ENCODE peak calls at places on chromosomes 11 and 22, in four cellular contexts. T is GM12878, F is H1, C is HepG2. I is an unnamed sample.

GRCh38 chr11:68043349-68044144 is 4.7 kb downstream of the TCIRG1 start:
- DNase-seq in T (no peak), F (no peak), C (no peak), I (no peak)

GRCh38 chr11:130894322-130895025 is 21.8 kb downstream of the SNX19 start:
- DNase-seq in T (peak), F (peak), C (peak), I (peak)

GRCh38 chr11:69300124-69301032 is 6.4 kb downstream of the MYEOV start:
- DNase-seq in T (no peak), F (no peak), C (no peak), I (no peak)

GRCh38 chr22:34917239-34917638 is 148.7 kb upstream of the ISX start:
- DNase-seq in T (no peak), F (no peak), C (no peak), I (no peak)

GRCh38 chr11:75380716-75381420 is 18.4 kb upstream of the RPS3 start:
- DNase-seq in T (no peak), F (no peak), C (peak), I (peak)

GRCh38 chr22:30754971-30755759 is 60.5 kb downstream of the OSBP2 start:
- DNase-seq in T (no peak), F (peak), C (peak), I (peak)

GRCh38 chr11:73140213-73141030 is 1.7 kb downstream of the FCHSD2 start:
- DNase-seq in T (no peak), F (no peak), C (no peak), I (peak)

GRCh38 chr11:46658259-46658658 is 40.9 kb downstream of the ATG13 start:
- DNase-seq in T (no peak), F (no peak), C (no peak), I (no peak)

GRCh38 chr11:27215471-27216267 is 147.3 kb downstream of the CCDC34 start:
- DNase-seq in T (no peak), F (no peak), C (no peak), I (peak)

GRCh38 chr22:25493794-25494193 is 70.7 kb upstream of the GRK3 start:
- DNase-seq in T (no peak), F (no peak), C (no peak), I (no peak)

GRCh38 chr22:35409783-35410662 is 10.1 kb downstream of the MCM5 start:
- DNase-seq in T (peak), F (no peak), C (no peak), I (no peak)

GRCh38 chr11:43923327-43924111 is 18.9 kb upstream of the C11orf96 start:
- DNase-seq in T (no peak), F (no peak), C (no peak), I (no peak)

GRCh38 chr11:123239371-123240150 is 44.5 kb upstream of the CLMP start:
- DNase-seq in T (no peak), F (no peak), C (no peak), I (no peak)

GRCh38 chr11:76623884-76624419 is 46.6 kb downstream of the LRRC32 start:
- DNase-seq in T (no peak), F (no peak), C (no peak), I (no peak)

GRCh38 chr11:1576825-1577224 is 4.8 kb upstream of the DUSP8 start:
- DNase-seq in T (no peak), F (no peak), C (no peak), I (no peak)

GRCh38 chr11:70265341-70265740 is 5.1 kb upstream of the PPFIA1 start:
- DNase-seq in T (no peak), F (no peak), C (no peak), I (no peak)

GRCh38 chr22:20268350-20269012 is 363 bp upstream of the RTN4R start:
- DNase-seq in T (no peak), F (no peak), C (peak), I (peak)

GRCh38 chr11:30992513-30992849 is 377.1 kb downstream of the DCDC1 start:
- DNase-seq in T (no peak), F (no peak), C (peak), I (no peak)

GRCh38 chr11:46738887-46739286 is 19.9 kb downstream of the F2 start:
- DNase-seq in T (no peak), F (no peak), C (no peak), I (no peak)

GRCh38 chr11:115170133-115170815 is 333.9 kb downstream of the CADM1 start:
- DNase-seq in T (no peak), F (no peak), C (peak), I (peak)

GRCh38 chr22:30186048-30186447 is 60.5 kb downstream of the LIF start:
- DNase-seq in T (no peak), F (no peak), C (no peak), I (no peak)

GRCh38 chr11:67490727-67491065 is 7.9 kb downstream of the AIP start:
- DNase-seq in T (no peak), F (no peak), C (no peak), I (no peak)

GRCh38 chr22:45876136-45877035 is 100.6 kb downstream of the WNT7B start:
- DNase-seq in T (no peak), F (no peak), C (no peak), I (no peak)

GRCh38 chr22:36405221-36405631 is 17.5 kb upstream of the MYH9 start:
- DNase-seq in T (no peak), F (no peak), C (no peak), I (no peak)

GRCh38 chr11:16596231-16596630 is 142.2 kb upstream of the C11orf58 start:
- DNase-seq in T (no peak), F (no peak), C (no peak), I (no peak)

GRCh38 chr22:41576877-41577276 is 12.8 kb downstream of the PMM1 start:
- DNase-seq in T (no peak), F (no peak), C (peak), I (peak)

GRCh38 chr11:118410055-118410745 is 8.8 kb downstream of the ATP5MG start:
- DNase-seq in T (peak), F (no peak), C (no peak), I (no peak)

GRCh38 chr22:30195245-30196140 is 51.1 kb downstream of the LIF start:
- DNase-seq in T (no peak), F (no peak), C (peak), I (no peak)

GRCh38 chr22:26367402-26368245 is 61.4 kb upstream of the ASPHD2 start:
- DNase-seq in T (no peak), F (no peak), C (peak), I (no peak)

GRCh38 chr22:26561756-26562417 is 28.0 kb downstream of the TPST2 start:
- DNase-seq in T (no peak), F (no peak), C (no peak), I (peak)

GRCh38 chr22:20788627-20789344 is 14.9 kb downstream of the SERPIND1 start:
- DNase-seq in T (no peak), F (no peak), C (no peak), I (no peak)

GRCh38 chr11:25527841-25528240 is 804.1 kb upstream of the ANO3 start:
- DNase-seq in T (no peak), F (no peak), C (no peak), I (no peak)

GRCh38 chr22:38954414-38955043 is 2.9 kb upstream of the APOBEC3A start:
- DNase-seq in T (no peak), F (no peak), C (no peak), I (no peak)

GRCh38 chr11:117819096-117820040 is 5.2 kb downstream of the FXYD2 start:
- DNase-seq in T (no peak), F (peak), C (peak), I (peak)

GRCh38 chr11:116984589-116984988 is 113.6 kb downstream of the SIK3 start:
- DNase-seq in T (no peak), F (no peak), C (no peak), I (no peak)

GRCh38 chr22:28237092-28237491 is 318.0 kb upstream of the PITPNB start:
- DNase-seq in T (no peak), F (no peak), C (no peak), I (no peak)

GRCh38 chr11:17719940-17720795 is 797 bp downstream of the MYOD1 start:
- DNase-seq in T (no peak), F (no peak), C (no peak), I (no peak)

GRCh38 chr22:43474161-43475101 is 62.6 kb downstream of the MPPED1 start:
- DNase-seq in T (no peak), F (no peak), C (peak), I (no peak)

GRCh38 chr11:69541001-69541285 is 59.5 kb downstream of the LINC01488 start:
- DNase-seq in T (no peak), F (no peak), C (no peak), I (no peak)

GRCh38 chr11:45079943-45080719 is 66.3 kb upstream of the PRDM11 start:
- DNase-seq in T (no peak), F (no peak), C (no peak), I (no peak)
- TF ChIP-seq JUND in T (no peak), F (no peak), C (no peak), I (no peak)

DNA sequence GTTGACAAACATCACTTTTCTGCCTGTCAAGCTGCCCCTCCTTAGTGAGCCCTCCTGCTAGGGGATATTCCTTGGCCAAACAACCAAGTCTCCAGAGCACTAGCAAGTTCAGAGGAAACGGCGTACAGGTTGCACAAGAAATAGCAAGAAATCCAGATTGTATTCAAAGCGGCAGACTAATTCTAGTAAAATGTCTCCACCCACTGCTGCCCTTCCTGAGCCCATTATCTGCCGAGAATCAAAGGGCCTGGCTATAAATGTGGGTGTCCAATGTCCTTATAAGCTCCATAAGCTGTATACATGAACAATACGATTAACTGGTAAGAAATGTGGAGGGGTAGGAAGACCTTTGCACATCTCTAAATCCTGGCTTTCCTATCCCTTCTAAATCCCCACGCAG is 44.0 kb upstream of the AKIP1 start:
- DNase-seq in T (no peak), F (no peak), C (no peak), I (no peak)
- TF ChIP-seq JUND in T (no peak), F (no peak), C (no peak), I (no peak)

GRCh38 chr11:59822989-59823566 is 12.5 kb upstream of the MRPL16 start:
- DNase-seq in T (no peak), F (no peak), C (peak), I (peak)
- TF ChIP-seq JUND in T (no peak), F (no peak), C (no peak), I (no peak)

GRCh38 chr11:6210274-6210955 is 5.1 kb downstream of the C11orf42 start:
- DNase-seq in T (no peak), F (no peak), C (no peak), I (no peak)
- TF ChIP-seq JUND in T (no peak), F (no peak), C (no peak), I (no peak)

DNA sequence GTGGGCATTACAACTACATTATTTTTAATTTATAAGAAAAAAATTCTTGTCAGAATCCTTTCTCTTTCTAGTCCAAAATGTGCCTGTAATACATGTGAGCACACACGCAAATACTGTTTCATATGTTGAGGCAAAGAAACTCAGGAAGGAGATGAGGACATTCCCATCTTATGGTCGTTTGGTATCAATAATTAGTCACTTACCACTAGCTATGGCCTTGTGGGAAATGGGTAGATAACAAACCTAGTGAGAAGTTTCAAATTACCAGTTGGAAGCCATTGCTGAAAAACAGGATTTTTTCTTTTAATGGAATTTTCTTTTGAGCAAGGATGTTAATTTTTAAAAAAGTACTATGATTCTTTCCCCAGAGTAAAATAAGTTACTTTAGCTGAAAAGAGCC is 25.7 kb downstream of the AMOTL1 start:
- DNase-seq in T (no peak), F (no peak), C (no peak), I (no peak)
- TF ChIP-seq JUND in T (no peak), F (no peak), C (no peak), I (no peak)

DNA sequence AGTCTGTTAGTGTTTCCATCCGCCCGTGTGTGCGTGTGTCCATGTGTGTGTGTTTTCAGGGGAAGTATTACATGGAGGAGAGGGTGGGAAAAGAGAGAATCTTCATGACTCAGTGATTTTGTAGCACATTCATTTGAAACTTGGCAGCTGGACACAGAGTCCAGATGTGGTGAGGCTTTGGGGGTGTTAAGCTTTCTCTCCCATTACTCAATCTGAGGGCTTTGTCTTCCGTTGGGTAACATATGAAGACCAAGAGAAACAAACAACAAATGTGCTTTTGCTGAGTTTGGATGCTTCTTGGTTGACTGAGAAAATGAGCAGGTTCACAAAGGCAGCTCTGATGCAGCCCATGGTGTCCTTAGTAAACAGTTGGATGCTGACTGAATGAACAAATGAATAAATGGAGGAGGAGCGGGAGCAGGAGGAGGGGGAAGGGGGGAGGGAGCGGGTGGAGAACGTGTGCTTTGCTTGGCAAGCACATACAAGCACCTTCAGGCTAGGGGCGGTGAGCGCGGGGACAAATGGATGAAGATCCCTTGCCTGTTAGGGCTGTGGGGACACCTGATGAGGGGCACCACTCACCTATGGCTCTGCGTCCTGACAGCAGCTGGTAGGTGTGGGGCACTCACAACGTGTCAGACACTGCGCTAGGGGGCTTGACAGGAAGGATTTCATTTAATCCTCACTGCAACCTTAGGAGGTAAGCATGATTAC is 104.4 kb downstream of the ST3GAL4 start:
- DNase-seq in T (no peak), F (no peak), C (no peak), I (no peak)
- TF ChIP-seq JUND in T (no peak), F (no peak), C (no peak), I (no peak)

GRCh38 chr11:99555506-99555905 is 534.8 kb downstream of the CNTN5 start:
- DNase-seq in T (no peak), F (no peak), C (no peak), I (no peak)
- TF ChIP-seq JUND in T (no peak), F (no peak), C (no peak), I (no peak)

DNA sequence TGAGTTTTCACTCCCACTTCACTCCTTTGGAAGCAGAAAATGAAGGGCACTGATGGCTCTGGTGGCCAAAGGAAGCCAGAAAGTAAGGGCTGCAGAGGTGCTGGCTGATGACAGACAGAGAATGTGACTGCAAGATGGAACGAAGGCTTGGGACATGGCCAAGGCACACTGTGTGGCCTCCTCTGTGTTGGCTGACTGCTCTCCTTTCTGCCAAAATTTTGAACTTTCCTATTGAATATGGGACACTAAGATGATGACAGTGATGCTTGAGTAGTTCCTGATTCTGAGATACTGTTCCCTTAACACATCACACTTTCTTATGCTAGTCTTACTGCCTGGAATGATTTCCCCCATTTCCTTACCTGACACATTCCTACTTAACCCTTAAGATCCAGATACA is 156.4 kb downstream of the SWAP70 start:
- DNase-seq in T (no peak), F (no peak), C (no peak), I (no peak)
- TF ChIP-seq JUND in T (no peak), F (no peak), C (no peak), I (no peak)

GRCh38 chr22:32758866-32759385 is 42.6 kb upstream of the TIMP3 start:
- DNase-seq in T (no peak), F (no peak), C (no peak), I (no peak)
- TF ChIP-seq JUND in T (no peak), F (no peak), C (no peak), I (no peak)

GRCh38 chr11:2668876-2669275 is 30.9 kb downstream of the KCNQ1OT1 start:
- DNase-seq in T (no peak), F (no peak), C (no peak), I (no peak)
- TF ChIP-seq JUND in T (no peak), F (no peak), C (no peak), I (no peak)